ENCODE peak calls at places on chromosomes 7 and 10, in nine cellular contexts. K, H, R, Q, M, C, T, Z and X are unnamed samples.

GRCh38 chr10:17599089-17599488 is 18.1 kb downstream of the HACD1 start:
- DNase-seq in K (peak), H (no peak), R (no peak), Q (peak), M (peak), C (no peak), T (no peak), Z (no peak), X (no peak)

GRCh38 chr7:6123843-6124242 is 92.7 kb downstream of the ANKRD61 start:
- DNase-seq in K (no peak), H (no peak), R (no peak), Q (no peak), M (no peak), C (no peak), T (no peak), Z (no peak), X (no peak)

GRCh38 chr7:140330128-140330527 is 68.2 kb downstream of the SLC37A3 start:
- DNase-seq in K (no peak), H (peak), R (no peak), Q (no peak), M (no peak), C (peak), T (no peak), Z (no peak), X (peak)

GRCh38 chr10:6399879-6400278 is 180.2 kb downstream of the PRKCQ start:
- DNase-seq in K (no peak), H (peak), R (no peak), Q (no peak), M (no peak), C (no peak), T (no peak), Z (no peak), X (no peak)

GRCh38 chr7:130435455-130435854 is 5.4 kb downstream of the CEP41 start:
- DNase-seq in K (no peak), H (no peak), R (no peak), Q (no peak), M (no peak), C (no peak), T (no peak), Z (no peak), X (no peak)

GRCh38 chr7:7562736-7563135 is 3.9 kb upstream of the MIOS start:
- DNase-seq in K (peak), H (no peak), R (no peak), Q (no peak), M (peak), C (no peak), T (no peak), Z (no peak), X (no peak)

GRCh38 chr7:30656611-30657010 is 25.6 kb downstream of the CRHR2 start:
- DNase-seq in K (no peak), H (no peak), R (no peak), Q (no peak), M (no peak), C (no peak), T (no peak), Z (no peak), X (peak)

GRCh38 chr10:7551891-7552731 is 114.7 kb downstream of the ITIH5 start:
- DNase-seq in K (no peak), H (peak), R (no peak), Q (no peak), M (no peak), C (peak), T (no peak), Z (no peak), X (no peak)

GRCh38 chr7:29968683-29969457 is 20.7 kb downstream of the SCRN1 start:
- DNase-seq in K (peak), H (peak), R (no peak), Q (peak), M (no peak), C (no peak), T (no peak), Z (no peak), X (no peak)